ENCODE peak calls at places on chromosomes 2 and 18, in ten cellular contexts. One of them, this sample, is unnamed.

GRCh38 chr18:45478889-45479288 is 136.4 kb upstream of the SLC14A2 start:
- DNase-seq in hepatocyte: no peak
- DNase-seq in AG04450: no peak
- DNase-seq in CD8-positive, alpha-beta T cell: no peak
- DNase-seq in HFF-Myc: no peak
- DNase-seq in tibial nerve: no peak
- DNase-seq in GM23338: no peak
- DNase-seq in heart right ventricle: no peak
- DNase-seq in IMR-90: no peak
- DNase-seq in nephron progenitor cell: no peak
- DNase-seq in this sample: no peak

GRCh38 chr2:203960791-203961190 is 24.2 kb downstream of the ICOS start:
- DNase-seq in HFF-Myc: no peak
- DNase-seq in CD8-positive, alpha-beta T cell: no peak
- DNase-seq in IMR-90: no peak
- DNase-seq in AG04450: no peak
- DNase-seq in hepatocyte: no peak
- DNase-seq in heart right ventricle: no peak
- DNase-seq in nephron progenitor cell: no peak
- DNase-seq in GM23338: no peak
- DNase-seq in tibial nerve: no peak
- DNase-seq in this sample: no peak

GRCh38 chr18:3380384-3380961 is 69.5 kb upstream of the TGIF1 start:
- DNase-seq in GM23338: no peak
- DNase-seq in IMR-90: peak
- DNase-seq in tibial nerve: peak
- DNase-seq in hepatocyte: no peak
- DNase-seq in heart right ventricle: no peak
- DNase-seq in AG04450: no peak
- DNase-seq in HFF-Myc: no peak
- DNase-seq in CD8-positive, alpha-beta T cell: no peak
- DNase-seq in nephron progenitor cell: no peak
- DNase-seq in this sample: no peak

GRCh38 chr2:126342457-126342856 is 313.5 kb upstream of the GYPC start:
- DNase-seq in heart right ventricle: no peak
- DNase-seq in tibial nerve: no peak
- DNase-seq in hepatocyte: no peak
- DNase-seq in GM23338: no peak
- DNase-seq in IMR-90: no peak
- DNase-seq in AG04450: no peak
- DNase-seq in CD8-positive, alpha-beta T cell: no peak
- DNase-seq in nephron progenitor cell: no peak
- DNase-seq in HFF-Myc: no peak
- DNase-seq in this sample: no peak

GRCh38 chr2:225326969-225327368 is 72.5 kb upstream of the NYAP2 start:
- DNase-seq in AG04450: no peak
- DNase-seq in tibial nerve: no peak
- DNase-seq in IMR-90: no peak
- DNase-seq in heart right ventricle: no peak
- DNase-seq in hepatocyte: no peak
- DNase-seq in nephron progenitor cell: no peak
- DNase-seq in GM23338: no peak
- DNase-seq in HFF-Myc: no peak
- DNase-seq in CD8-positive, alpha-beta T cell: no peak
- DNase-seq in this sample: no peak

GRCh38 chr2:100260712-100261620 is 61.3 kb downstream of the LONRF2 start:
- DNase-seq in CD8-positive, alpha-beta T cell: no peak
- DNase-seq in AG04450: peak
- DNase-seq in hepatocyte: peak
- DNase-seq in tibial nerve: peak
- DNase-seq in GM23338: peak
- DNase-seq in HFF-Myc: peak
- DNase-seq in nephron progenitor cell: peak
- DNase-seq in IMR-90: peak
- DNase-seq in heart right ventricle: peak
- DNase-seq in this sample: peak

GRCh38 chr2:152790883-152791282 is 72.5 kb downstream of the ARL6IP6 start:
- DNase-seq in heart right ventricle: no peak
- DNase-seq in HFF-Myc: no peak
- DNase-seq in tibial nerve: no peak
- DNase-seq in AG04450: no peak
- DNase-seq in hepatocyte: no peak
- DNase-seq in IMR-90: no peak
- DNase-seq in GM23338: no peak
- DNase-seq in CD8-positive, alpha-beta T cell: no peak
- DNase-seq in nephron progenitor cell: no peak
- DNase-seq in this sample: no peak

GRCh38 chr2:168346725-168347477 is 99.5 kb upstream of the STK39 start:
- DNase-seq in AG04450: peak
- DNase-seq in HFF-Myc: peak
- DNase-seq in CD8-positive, alpha-beta T cell: peak
- DNase-seq in nephron progenitor cell: peak
- DNase-seq in hepatocyte: peak
- DNase-seq in IMR-90: peak
- DNase-seq in GM23338: peak
- DNase-seq in tibial nerve: peak
- DNase-seq in heart right ventricle: peak
- DNase-seq in this sample: peak

GRCh38 chr2:74327627-74328026 is 15.6 kb downstream of the SLC4A5 start:
- DNase-seq in HFF-Myc: no peak
- DNase-seq in CD8-positive, alpha-beta T cell: no peak
- DNase-seq in tibial nerve: no peak
- DNase-seq in hepatocyte: no peak
- DNase-seq in GM23338: no peak
- DNase-seq in heart right ventricle: no peak
- DNase-seq in IMR-90: no peak
- DNase-seq in AG04450: no peak
- DNase-seq in nephron progenitor cell: no peak
- DNase-seq in this sample: no peak

GRCh38 chr2:74328074-74328473 is 15.1 kb downstream of the SLC4A5 start:
- DNase-seq in nephron progenitor cell: peak
- DNase-seq in heart right ventricle: no peak
- DNase-seq in tibial nerve: no peak
- DNase-seq in CD8-positive, alpha-beta T cell: no peak
- DNase-seq in IMR-90: no peak
- DNase-seq in HFF-Myc: no peak
- DNase-seq in AG04450: no peak
- DNase-seq in hepatocyte: no peak
- DNase-seq in GM23338: peak
- DNase-seq in this sample: no peak

GRCh38 chr2:74328573-74328972 is 14.6 kb downstream of the SLC4A5 start:
- DNase-seq in nephron progenitor cell: no peak
- DNase-seq in tibial nerve: no peak
- DNase-seq in GM23338: no peak
- DNase-seq in IMR-90: no peak
- DNase-seq in heart right ventricle: no peak
- DNase-seq in HFF-Myc: no peak
- DNase-seq in AG04450: no peak
- DNase-seq in hepatocyte: no peak
- DNase-seq in CD8-positive, alpha-beta T cell: no peak
- DNase-seq in this sample: no peak

GRCh38 chr2:74325815-74326214 is 17.4 kb downstream of the SLC4A5 start:
- DNase-seq in hepatocyte: no peak
- DNase-seq in IMR-90: no peak
- DNase-seq in AG04450: no peak
- DNase-seq in tibial nerve: no peak
- DNase-seq in heart right ventricle: no peak
- DNase-seq in CD8-positive, alpha-beta T cell: no peak
- DNase-seq in nephron progenitor cell: no peak
- DNase-seq in HFF-Myc: no peak
- DNase-seq in GM23338: no peak
- DNase-seq in this sample: no peak

DNA sequence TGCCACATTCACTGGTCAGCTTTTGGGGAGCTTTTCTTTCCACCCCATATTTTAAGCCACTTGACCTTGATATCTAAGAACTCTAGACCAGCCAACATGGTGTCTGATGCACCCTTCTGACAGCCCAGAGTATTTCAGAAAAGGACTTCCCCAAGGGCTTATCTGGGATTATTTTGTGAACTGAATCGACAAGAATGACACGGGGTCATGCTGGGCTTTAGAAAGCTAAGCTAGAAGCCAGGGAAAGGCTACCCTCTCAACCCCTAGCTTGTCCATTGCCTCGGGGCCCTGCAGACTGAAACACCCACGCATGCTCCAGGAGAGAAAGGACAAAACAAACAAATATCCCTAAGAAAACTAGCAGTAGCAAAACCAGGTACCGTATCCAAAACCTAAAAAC is 16.0 kb downstream of the SLC4A5 start:
- DNase-seq in heart right ventricle: no peak
- DNase-seq in nephron progenitor cell: no peak
- DNase-seq in hepatocyte: no peak
- DNase-seq in AG04450: no peak
- DNase-seq in tibial nerve: no peak
- DNase-seq in IMR-90: no peak
- DNase-seq in CD8-positive, alpha-beta T cell: no peak
- DNase-seq in GM23338: no peak
- DNase-seq in HFF-Myc: no peak
- DNase-seq in this sample: no peak
- TF ChIP-seq CTCF in heart right ventricle: no peak
- TF ChIP-seq CTCF in nephron progenitor cell: no peak
- TF ChIP-seq CTCF in hepatocyte: no peak
- TF ChIP-seq CTCF in AG04450: no peak
- TF ChIP-seq CTCF in tibial nerve: no peak
- TF ChIP-seq CTCF in IMR-90: no peak
- TF ChIP-seq CTCF in CD8-positive, alpha-beta T cell: no peak
- TF ChIP-seq CTCF in GM23338: no peak
- TF ChIP-seq CTCF in HFF-Myc: no peak
- TF ChIP-seq CTCF in this sample: no peak

GRCh38 chr18:30385684-30386083 is 656.9 kb downstream of the DSC3 start:
- DNase-seq in AG04450: no peak
- DNase-seq in tibial nerve: no peak
- DNase-seq in HFF-Myc: no peak
- DNase-seq in nephron progenitor cell: no peak
- DNase-seq in IMR-90: no peak
- DNase-seq in heart right ventricle: no peak
- DNase-seq in CD8-positive, alpha-beta T cell: no peak
- DNase-seq in GM23338: no peak
- DNase-seq in hepatocyte: no peak
- DNase-seq in this sample: no peak
- TF ChIP-seq CTCF in AG04450: no peak
- TF ChIP-seq CTCF in tibial nerve: no peak
- TF ChIP-seq CTCF in HFF-Myc: no peak
- TF ChIP-seq CTCF in nephron progenitor cell: no peak
- TF ChIP-seq CTCF in IMR-90: no peak
- TF ChIP-seq CTCF in heart right ventricle: no peak
- TF ChIP-seq CTCF in CD8-positive, alpha-beta T cell: no peak
- TF ChIP-seq CTCF in GM23338: no peak
- TF ChIP-seq CTCF in hepatocyte: no peak
- TF ChIP-seq CTCF in this sample: no peak

GRCh38 chr2:179349670-179350303 is 85.2 kb upstream of the SESTD1 start:
- DNase-seq in GM23338: no peak
- DNase-seq in IMR-90: no peak
- DNase-seq in heart right ventricle: no peak
- DNase-seq in tibial nerve: no peak
- DNase-seq in CD8-positive, alpha-beta T cell: no peak
- DNase-seq in AG04450: no peak
- DNase-seq in HFF-Myc: no peak
- DNase-seq in nephron progenitor cell: no peak
- DNase-seq in hepatocyte: no peak
- DNase-seq in this sample: no peak

GRCh38 chr2:179355881-179356280 is 91.2 kb upstream of the SESTD1 start:
- DNase-seq in tibial nerve: no peak
- DNase-seq in AG04450: no peak
- DNase-seq in GM23338: no peak
- DNase-seq in IMR-90: peak
- DNase-seq in nephron progenitor cell: no peak
- DNase-seq in HFF-Myc: no peak
- DNase-seq in CD8-positive, alpha-beta T cell: no peak
- DNase-seq in hepatocyte: no peak
- DNase-seq in heart right ventricle: no peak
- DNase-seq in this sample: no peak

GRCh38 chr2:179352181-179352580 is 87.5 kb upstream of the SESTD1 start:
- DNase-seq in IMR-90: no peak
- DNase-seq in HFF-Myc: no peak
- DNase-seq in AG04450: no peak
- DNase-seq in tibial nerve: no peak
- DNase-seq in CD8-positive, alpha-beta T cell: no peak
- DNase-seq in GM23338: no peak
- DNase-seq in nephron progenitor cell: no peak
- DNase-seq in hepatocyte: no peak
- DNase-seq in heart right ventricle: no peak
- DNase-seq in this sample: no peak

GRCh38 chr2:179354296-179354695 is 89.7 kb upstream of the SESTD1 start:
- DNase-seq in CD8-positive, alpha-beta T cell: no peak
- DNase-seq in HFF-Myc: no peak
- DNase-seq in tibial nerve: no peak
- DNase-seq in GM23338: no peak
- DNase-seq in nephron progenitor cell: no peak
- DNase-seq in hepatocyte: no peak
- DNase-seq in heart right ventricle: no peak
- DNase-seq in AG04450: no peak
- DNase-seq in IMR-90: no peak
- DNase-seq in this sample: no peak

DNA sequence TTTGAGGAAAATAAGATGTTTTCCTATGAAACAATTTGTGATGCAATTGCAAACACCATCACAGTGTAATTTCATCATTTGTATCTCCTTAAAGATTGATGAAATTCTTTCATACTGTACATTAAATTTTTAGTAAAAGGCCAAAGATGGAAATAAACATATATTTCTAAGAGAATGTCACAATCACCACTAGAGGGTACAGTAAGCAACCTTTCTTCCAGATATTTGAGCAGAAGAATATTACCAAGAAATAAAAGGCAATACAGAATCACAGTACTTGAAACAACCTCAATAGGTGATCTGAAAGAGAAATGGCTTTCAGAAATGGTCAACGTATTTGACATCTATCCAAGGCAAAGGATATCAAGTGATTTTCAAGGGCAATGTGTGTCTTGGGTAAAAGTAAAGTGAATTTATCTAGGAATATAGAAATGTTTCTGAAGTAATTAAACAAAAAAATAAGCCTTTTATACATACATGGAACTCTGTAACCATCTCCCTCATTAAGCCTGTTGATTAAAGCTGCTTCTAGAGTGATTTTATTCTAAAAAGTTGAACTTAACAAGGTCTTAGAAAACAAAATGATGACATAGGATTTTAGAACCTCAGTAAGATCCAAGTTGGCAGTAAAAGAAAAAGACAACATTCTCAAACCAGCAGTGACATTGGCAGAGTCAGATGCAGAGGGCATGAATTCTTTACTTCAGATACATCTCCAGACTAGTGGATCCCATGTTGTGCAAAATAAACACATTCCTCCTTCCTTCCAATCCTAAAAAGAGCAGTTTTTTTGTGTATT is 90.3 kb upstream of the SESTD1 start:
- DNase-seq in HFF-Myc: no peak
- DNase-seq in nephron progenitor cell: no peak
- DNase-seq in hepatocyte: no peak
- DNase-seq in heart right ventricle: no peak
- DNase-seq in AG04450: no peak
- DNase-seq in CD8-positive, alpha-beta T cell: no peak
- DNase-seq in tibial nerve: no peak
- DNase-seq in GM23338: no peak
- DNase-seq in IMR-90: peak
- DNase-seq in this sample: no peak
- TF ChIP-seq CTCF in HFF-Myc: peak
- TF ChIP-seq CTCF in nephron progenitor cell: peak
- TF ChIP-seq CTCF in hepatocyte: peak
- TF ChIP-seq CTCF in heart right ventricle: no peak
- TF ChIP-seq CTCF in AG04450: peak
- TF ChIP-seq CTCF in CD8-positive, alpha-beta T cell: no peak
- TF ChIP-seq CTCF in tibial nerve: peak
- TF ChIP-seq CTCF in GM23338: no peak
- TF ChIP-seq CTCF in IMR-90: peak
- TF ChIP-seq CTCF in this sample: no peak

GRCh38 chr2:235513984-235514626 is 20.3 kb downstream of the AGAP1 start:
- DNase-seq in HFF-Myc: no peak
- DNase-seq in CD8-positive, alpha-beta T cell: no peak
- DNase-seq in hepatocyte: no peak
- DNase-seq in GM23338: no peak
- DNase-seq in nephron progenitor cell: no peak
- DNase-seq in IMR-90: no peak
- DNase-seq in heart right ventricle: no peak
- DNase-seq in tibial nerve: no peak
- DNase-seq in AG04450: no peak
- DNase-seq in this sample: no peak

GRCh38 chr2:235514627-235515363 is 21.0 kb downstream of the AGAP1 start:
- DNase-seq in AG04450: no peak
- DNase-seq in tibial nerve: no peak
- DNase-seq in GM23338: peak
- DNase-seq in CD8-positive, alpha-beta T cell: no peak
- DNase-seq in HFF-Myc: no peak
- DNase-seq in nephron progenitor cell: no peak
- DNase-seq in IMR-90: no peak
- DNase-seq in hepatocyte: peak
- DNase-seq in heart right ventricle: no peak
- DNase-seq in this sample: no peak

GRCh38 chr2:235516257-235516656 is 22.4 kb downstream of the AGAP1 start:
- DNase-seq in nephron progenitor cell: no peak
- DNase-seq in GM23338: no peak
- DNase-seq in hepatocyte: no peak
- DNase-seq in HFF-Myc: no peak
- DNase-seq in CD8-positive, alpha-beta T cell: no peak
- DNase-seq in IMR-90: no peak
- DNase-seq in tibial nerve: no peak
- DNase-seq in AG04450: no peak
- DNase-seq in heart right ventricle: no peak
- DNase-seq in this sample: no peak

GRCh38 chr2:235515364-235515742 is 21.5 kb downstream of the AGAP1 start:
- DNase-seq in tibial nerve: no peak
- DNase-seq in CD8-positive, alpha-beta T cell: no peak
- DNase-seq in AG04450: no peak
- DNase-seq in IMR-90: no peak
- DNase-seq in heart right ventricle: no peak
- DNase-seq in hepatocyte: no peak
- DNase-seq in nephron progenitor cell: no peak
- DNase-seq in HFF-Myc: no peak
- DNase-seq in GM23338: no peak
- DNase-seq in this sample: no peak

DNA sequence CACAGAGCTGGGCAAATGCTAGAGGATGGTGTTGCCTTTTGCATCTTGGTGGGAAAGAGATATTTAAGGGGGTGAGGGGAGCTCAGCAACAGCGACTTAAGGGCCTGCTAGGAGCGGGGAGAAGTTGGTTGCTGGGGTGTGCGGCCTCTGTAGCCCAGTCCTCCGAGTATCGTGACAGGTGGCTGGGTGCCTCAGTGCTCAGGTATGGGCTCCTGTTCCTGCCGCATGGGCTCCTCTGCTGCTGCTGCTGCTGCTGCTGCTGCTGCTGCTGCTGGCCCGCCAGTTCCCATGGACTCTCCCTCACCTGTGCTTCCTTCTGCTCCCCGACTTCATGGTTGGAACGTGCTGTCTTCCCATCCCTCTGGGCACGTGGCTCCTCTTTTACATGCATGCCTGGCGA is 22.0 kb downstream of the AGAP1 start:
- DNase-seq in CD8-positive, alpha-beta T cell: no peak
- DNase-seq in IMR-90: no peak
- DNase-seq in heart right ventricle: no peak
- DNase-seq in hepatocyte: no peak
- DNase-seq in tibial nerve: no peak
- DNase-seq in nephron progenitor cell: no peak
- DNase-seq in HFF-Myc: no peak
- DNase-seq in GM23338: no peak
- DNase-seq in AG04450: no peak
- DNase-seq in this sample: no peak
- TF ChIP-seq CTCF in CD8-positive, alpha-beta T cell: no peak
- TF ChIP-seq CTCF in IMR-90: no peak
- TF ChIP-seq CTCF in heart right ventricle: no peak
- TF ChIP-seq CTCF in hepatocyte: no peak
- TF ChIP-seq CTCF in tibial nerve: no peak
- TF ChIP-seq CTCF in nephron progenitor cell: no peak
- TF ChIP-seq CTCF in HFF-Myc: no peak
- TF ChIP-seq CTCF in GM23338: no peak
- TF ChIP-seq CTCF in AG04450: no peak
- TF ChIP-seq CTCF in this sample: no peak